ENCODE peak calls at places on chromosomes 2 and 18, in four cellular contexts. One of them, this sample, is unnamed.
A peak's percentile ranks its signal among the peaks of the same experiment; 100 is the strongest.

GRCh38 chr18:12038661-12039417 is 54.8 kb upstream of the ANKRD62 start:
- DNase-seq in HepG2: peak; percentile 68
- DNase-seq in K562: peak; percentile 80
- DNase-seq in Panc1: peak; percentile 57
- DNase-seq in this sample: peak; percentile 78

GRCh38 chr2:8412586-8412985 is 269.3 kb upstream of the ID2 start:
- DNase-seq in HepG2: no peak
- DNase-seq in K562: no peak
- DNase-seq in Panc1: no peak
- DNase-seq in this sample: no peak

GRCh38 chr2:36530983-36531354 is 67.0 kb downstream of the FEZ2 start:
- DNase-seq in HepG2: no peak
- DNase-seq in K562: no peak
- DNase-seq in Panc1: no peak
- DNase-seq in this sample: no peak

GRCh38 chr2:231523451-231524266 is 6.6 kb downstream of the NMUR1 start:
- DNase-seq in HepG2: no peak
- DNase-seq in K562: no peak
- DNase-seq in Panc1: no peak
- DNase-seq in this sample: no peak

GRCh38 chr2:5365871-5366461 is 326.2 kb upstream of the SOX11 start:
- DNase-seq in HepG2: peak; percentile 62
- DNase-seq in K562: peak; percentile 74
- DNase-seq in Panc1: peak; percentile 12
- DNase-seq in this sample: no peak

GRCh38 chr2:10396464-10396863 is 51.7 kb downstream of the ODC1 start:
- DNase-seq in HepG2: no peak
- DNase-seq in K562: no peak
- DNase-seq in Panc1: no peak
- DNase-seq in this sample: no peak

GRCh38 chr18:14976736-14977430 is 228.9 kb downstream of the ANKRD30B start:
- DNase-seq in HepG2: no peak
- DNase-seq in K562: no peak
- DNase-seq in Panc1: no peak
- DNase-seq in this sample: no peak

GRCh38 chr2:137521653-137522052 is 442.6 kb upstream of the HNMT start:
- DNase-seq in HepG2: no peak
- DNase-seq in K562: no peak
- DNase-seq in Panc1: no peak
- DNase-seq in this sample: no peak

GRCh38 chr2:214651451-214651850 is 158.0 kb downstream of the BARD1 start:
- DNase-seq in HepG2: no peak
- DNase-seq in K562: no peak
- DNase-seq in Panc1: no peak
- DNase-seq in this sample: no peak

GRCh38 chr2:58540680-58541079 is 299.6 kb upstream of the FANCL start:
- DNase-seq in HepG2: no peak
- DNase-seq in K562: no peak
- DNase-seq in Panc1: no peak
- DNase-seq in this sample: no peak

GRCh38 chr2:239829326-239829725 is 195.8 kb downstream of the NDUFA10 start:
- DNase-seq in HepG2: no peak
- DNase-seq in K562: no peak
- DNase-seq in Panc1: no peak
- DNase-seq in this sample: no peak

GRCh38 chr2:172106128-172106961 is 3.6 kb upstream of the DLX2 start:
- DNase-seq in HepG2: peak; percentile 59
- DNase-seq in K562: no peak
- DNase-seq in Panc1: no peak
- DNase-seq in this sample: no peak

GRCh38 chr2:120441744-120442471 is 96.0 kb downstream of the INHBB start:
- DNase-seq in HepG2: peak; percentile 77
- DNase-seq in K562: no peak
- DNase-seq in Panc1: no peak
- DNase-seq in this sample: no peak
- TF ChIP-seq TCF7L2 in HepG2: no peak
- TF ChIP-seq TCF7L2 in K562: no peak
- TF ChIP-seq TCF7L2 in Panc1: no peak
- TF ChIP-seq TCF7L2 in this sample: no peak

GRCh38 chr2:118375907-118376306 is 287.6 kb downstream of the INSIG2 start:
- DNase-seq in HepG2: no peak
- DNase-seq in K562: no peak
- DNase-seq in Panc1: no peak
- DNase-seq in this sample: no peak

GRCh38 chr2:118372876-118373597 is 284.8 kb downstream of the INSIG2 start:
- DNase-seq in HepG2: no peak
- DNase-seq in K562: no peak
- DNase-seq in Panc1: no peak
- DNase-seq in this sample: no peak

GRCh38 chr2:118374974-118375745 is 286.9 kb downstream of the INSIG2 start:
- DNase-seq in HepG2: no peak
- DNase-seq in K562: no peak
- DNase-seq in Panc1: no peak
- DNase-seq in this sample: no peak

DNA sequence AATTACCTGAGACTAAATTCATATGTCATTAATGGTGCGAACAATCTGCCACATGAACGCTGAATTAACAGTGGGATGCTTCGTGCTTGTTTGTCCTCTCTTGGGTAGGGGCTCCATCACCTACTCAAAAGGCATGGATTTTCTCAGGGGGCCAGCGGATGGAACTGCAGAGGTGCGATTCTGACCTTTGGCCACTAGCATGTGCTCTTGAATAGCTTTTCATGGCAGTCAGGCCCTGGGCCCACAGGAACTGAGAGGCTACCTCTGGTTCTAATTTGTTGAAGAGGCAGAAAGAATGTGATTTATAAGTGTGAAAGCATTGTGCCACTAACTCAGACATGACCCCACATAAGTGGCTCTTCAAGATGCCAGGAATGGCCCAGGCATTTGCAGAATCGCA is 283.2 kb downstream of the INSIG2 start:
- DNase-seq in HepG2: peak; percentile 42
- DNase-seq in K562: no peak
- DNase-seq in Panc1: no peak
- DNase-seq in this sample: peak; percentile 19
- TF ChIP-seq CTCF in HepG2: peak; percentile 89
- TF ChIP-seq CTCF in K562: peak; percentile 73
- TF ChIP-seq CTCF in Panc1: peak; percentile 82
- TF ChIP-seq CTCF in this sample: peak; percentile 78

GRCh38 chr2:28155627-28156026 is 237.0 kb upstream of the FOSL2 start:
- DNase-seq in HepG2: no peak
- DNase-seq in K562: peak; percentile 73
- DNase-seq in Panc1: no peak
- DNase-seq in this sample: peak; percentile 41

GRCh38 chr2:28150994-28151393 is 241.7 kb upstream of the FOSL2 start:
- DNase-seq in HepG2: no peak
- DNase-seq in K562: no peak
- DNase-seq in Panc1: no peak
- DNase-seq in this sample: no peak

GRCh38 chr2:28152585-28153284 is 239.9 kb upstream of the FOSL2 start:
- DNase-seq in HepG2: no peak
- DNase-seq in K562: no peak
- DNase-seq in Panc1: peak; percentile 61
- DNase-seq in this sample: no peak

GRCh38 chr2:28155071-28155470 is 237.6 kb upstream of the FOSL2 start:
- DNase-seq in HepG2: no peak
- DNase-seq in K562: no peak
- DNase-seq in Panc1: no peak
- DNase-seq in this sample: no peak

GRCh38 chr2:28153851-28154250 is 238.8 kb upstream of the FOSL2 start:
- DNase-seq in HepG2: no peak
- DNase-seq in K562: no peak
- DNase-seq in Panc1: no peak
- DNase-seq in this sample: no peak
- TF ChIP-seq TCF7L2 in HepG2: no peak
- TF ChIP-seq TCF7L2 in K562: no peak
- TF ChIP-seq TCF7L2 in Panc1: no peak
- TF ChIP-seq TCF7L2 in this sample: no peak

GRCh38 chr2:212177724-212178123 is 360.9 kb downstream of the ERBB4 start:
- DNase-seq in HepG2: peak; percentile 3
- DNase-seq in K562: no peak
- DNase-seq in Panc1: no peak
- DNase-seq in this sample: peak; percentile 6
- TF ChIP-seq CTCF in HepG2: peak; percentile 13
- TF ChIP-seq CTCF in K562: no peak
- TF ChIP-seq CTCF in Panc1: no peak
- TF ChIP-seq CTCF in this sample: no peak

GRCh38 chr2:21910832-21911507 is 787.2 kb downstream of the TDRD15 start:
- DNase-seq in HepG2: no peak
- DNase-seq in K562: no peak
- DNase-seq in Panc1: no peak
- DNase-seq in this sample: no peak
- TF ChIP-seq TCF7L2 in HepG2: no peak
- TF ChIP-seq TCF7L2 in K562: no peak
- TF ChIP-seq TCF7L2 in Panc1: no peak
- TF ChIP-seq TCF7L2 in this sample: no peak